ENCODE peak calls at places on chromosomes 3 and 15, in eight cellular contexts. One of them, this sample, is unnamed.

GRCh38 chr3:55487376-55488241 is 503 bp upstream of the WNT5A start:
- DNase-seq in bronchial epithelial cell: no peak
- DNase-seq in endodermal cell: peak
- DNase-seq in CD8-positive, alpha-beta T cell: no peak
- DNase-seq in neuronal stem cell: peak
- DNase-seq in transverse colon: peak
- DNase-seq in brain microvascular endothelial cell: peak
- DNase-seq in epithelial cell of esophagus: peak
- DNase-seq in this sample: no peak

GRCh38 chr3:16168211-16168610 is 6.3 kb upstream of the GALNT15 start:
- DNase-seq in transverse colon: no peak
- DNase-seq in endodermal cell: peak
- DNase-seq in epithelial cell of esophagus: no peak
- DNase-seq in neuronal stem cell: no peak
- DNase-seq in bronchial epithelial cell: no peak
- DNase-seq in CD8-positive, alpha-beta T cell: no peak
- DNase-seq in brain microvascular endothelial cell: no peak
- DNase-seq in this sample: no peak

GRCh38 chr3:32423956-32424558 is 32.4 kb downstream of the CMTM7 start:
- DNase-seq in endodermal cell: no peak
- DNase-seq in neuronal stem cell: no peak
- DNase-seq in bronchial epithelial cell: no peak
- DNase-seq in transverse colon: no peak
- DNase-seq in epithelial cell of esophagus: no peak
- DNase-seq in CD8-positive, alpha-beta T cell: peak
- DNase-seq in brain microvascular endothelial cell: no peak
- DNase-seq in this sample: no peak

GRCh38 chr3:54888162-54888561 is 39.7 kb downstream of the LRTM1 start:
- DNase-seq in transverse colon: no peak
- DNase-seq in endodermal cell: no peak
- DNase-seq in bronchial epithelial cell: no peak
- DNase-seq in neuronal stem cell: no peak
- DNase-seq in CD8-positive, alpha-beta T cell: no peak
- DNase-seq in brain microvascular endothelial cell: no peak
- DNase-seq in epithelial cell of esophagus: no peak
- DNase-seq in this sample: no peak

GRCh38 chr15:92902723-92903587 is 2.8 kb downstream of the CHD2 start:
- DNase-seq in bronchial epithelial cell: peak
- DNase-seq in epithelial cell of esophagus: no peak
- DNase-seq in neuronal stem cell: no peak
- DNase-seq in endodermal cell: no peak
- DNase-seq in transverse colon: no peak
- DNase-seq in brain microvascular endothelial cell: no peak
- DNase-seq in CD8-positive, alpha-beta T cell: no peak
- DNase-seq in this sample: no peak

GRCh38 chr3:96991812-96992211 is 177.4 kb downstream of the EPHA6 start:
- DNase-seq in transverse colon: no peak
- DNase-seq in neuronal stem cell: no peak
- DNase-seq in epithelial cell of esophagus: no peak
- DNase-seq in brain microvascular endothelial cell: no peak
- DNase-seq in bronchial epithelial cell: no peak
- DNase-seq in endodermal cell: no peak
- DNase-seq in CD8-positive, alpha-beta T cell: no peak
- DNase-seq in this sample: no peak

GRCh38 chr3:174232658-174233429 is 626.3 kb upstream of the NAALADL2 start:
- DNase-seq in brain microvascular endothelial cell: no peak
- DNase-seq in epithelial cell of esophagus: no peak
- DNase-seq in transverse colon: no peak
- DNase-seq in endodermal cell: peak
- DNase-seq in bronchial epithelial cell: no peak
- DNase-seq in neuronal stem cell: no peak
- DNase-seq in CD8-positive, alpha-beta T cell: no peak
- DNase-seq in this sample: no peak

GRCh38 chr3:194137314-194138097 is 1.6 kb downstream of the HES1 start:
- DNase-seq in brain microvascular endothelial cell: peak
- DNase-seq in neuronal stem cell: peak
- DNase-seq in epithelial cell of esophagus: peak
- DNase-seq in endodermal cell: peak
- DNase-seq in transverse colon: peak
- DNase-seq in CD8-positive, alpha-beta T cell: peak
- DNase-seq in bronchial epithelial cell: peak
- DNase-seq in this sample: no peak

GRCh38 chr3:156892701-156893100 is 66.5 kb downstream of the LEKR1 start:
- DNase-seq in epithelial cell of esophagus: peak
- DNase-seq in neuronal stem cell: no peak
- DNase-seq in brain microvascular endothelial cell: no peak
- DNase-seq in transverse colon: no peak
- DNase-seq in CD8-positive, alpha-beta T cell: no peak
- DNase-seq in endodermal cell: no peak
- DNase-seq in bronchial epithelial cell: peak
- DNase-seq in this sample: no peak

GRCh38 chr3:105013657-105014056 is 353.1 kb upstream of the ALCAM start:
- DNase-seq in bronchial epithelial cell: peak
- DNase-seq in transverse colon: no peak
- DNase-seq in neuronal stem cell: no peak
- DNase-seq in CD8-positive, alpha-beta T cell: no peak
- DNase-seq in epithelial cell of esophagus: no peak
- DNase-seq in endodermal cell: no peak
- DNase-seq in brain microvascular endothelial cell: no peak
- DNase-seq in this sample: no peak

GRCh38 chr3:160140756-160141155 is 84.5 kb upstream of the C3orf80 start:
- DNase-seq in CD8-positive, alpha-beta T cell: no peak
- DNase-seq in brain microvascular endothelial cell: no peak
- DNase-seq in endodermal cell: no peak
- DNase-seq in epithelial cell of esophagus: peak
- DNase-seq in transverse colon: no peak
- DNase-seq in bronchial epithelial cell: no peak
- DNase-seq in neuronal stem cell: no peak
- DNase-seq in this sample: no peak

GRCh38 chr3:48661501-48662139 is 1.1 kb downstream of the CELSR3 start:
- DNase-seq in endodermal cell: peak
- DNase-seq in epithelial cell of esophagus: peak
- DNase-seq in bronchial epithelial cell: no peak
- DNase-seq in CD8-positive, alpha-beta T cell: peak
- DNase-seq in neuronal stem cell: peak
- DNase-seq in brain microvascular endothelial cell: peak
- DNase-seq in transverse colon: peak
- DNase-seq in this sample: peak

GRCh38 chr15:40343512-40343911 is 2.8 kb upstream of the CCDC9B start:
- DNase-seq in CD8-positive, alpha-beta T cell: no peak
- DNase-seq in endodermal cell: no peak
- DNase-seq in bronchial epithelial cell: peak
- DNase-seq in brain microvascular endothelial cell: peak
- DNase-seq in epithelial cell of esophagus: peak
- DNase-seq in transverse colon: no peak
- DNase-seq in neuronal stem cell: no peak
- DNase-seq in this sample: no peak

GRCh38 chr15:64780600-64781156 is 5.3 kb upstream of the RBPMS2 start:
- DNase-seq in CD8-positive, alpha-beta T cell: no peak
- DNase-seq in bronchial epithelial cell: no peak
- DNase-seq in endodermal cell: peak
- DNase-seq in neuronal stem cell: no peak
- DNase-seq in brain microvascular endothelial cell: no peak
- DNase-seq in transverse colon: no peak
- DNase-seq in epithelial cell of esophagus: no peak
- DNase-seq in this sample: no peak

GRCh38 chr3:148953094-148953493 is 38.2 kb upstream of the GYG1 start:
- DNase-seq in brain microvascular endothelial cell: no peak
- DNase-seq in epithelial cell of esophagus: no peak
- DNase-seq in neuronal stem cell: no peak
- DNase-seq in bronchial epithelial cell: no peak
- DNase-seq in endodermal cell: no peak
- DNase-seq in CD8-positive, alpha-beta T cell: no peak
- DNase-seq in transverse colon: no peak
- DNase-seq in this sample: no peak

GRCh38 chr3:24149032-24149431 is 203.9 kb downstream of the NR1D2 start:
- DNase-seq in epithelial cell of esophagus: peak
- DNase-seq in neuronal stem cell: no peak
- DNase-seq in endodermal cell: peak
- DNase-seq in CD8-positive, alpha-beta T cell: no peak
- DNase-seq in transverse colon: no peak
- DNase-seq in bronchial epithelial cell: no peak
- DNase-seq in brain microvascular endothelial cell: no peak
- DNase-seq in this sample: no peak

DNA sequence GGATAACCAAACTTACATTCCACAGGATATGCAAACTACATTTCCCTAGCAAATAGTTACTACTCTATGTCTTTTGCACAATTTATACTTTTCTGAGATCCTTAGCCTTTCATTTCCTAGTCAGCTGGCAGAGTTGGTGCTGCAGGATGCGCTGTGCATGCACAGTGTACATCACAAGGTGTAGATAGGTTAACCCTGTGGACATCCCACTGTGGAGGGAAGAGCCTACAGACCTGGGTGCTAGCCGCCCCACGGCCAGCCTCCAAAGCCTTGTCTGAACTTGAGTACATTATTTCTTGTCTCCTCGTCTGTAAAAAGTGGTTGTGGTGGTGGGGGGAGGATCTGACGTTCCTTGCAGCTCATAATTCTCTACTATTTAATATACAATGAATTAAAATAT is 3.5 kb downstream of the TNFSF10 start:
- DNase-seq in brain microvascular endothelial cell: no peak
- DNase-seq in endodermal cell: no peak
- DNase-seq in CD8-positive, alpha-beta T cell: no peak
- DNase-seq in bronchial epithelial cell: no peak
- DNase-seq in neuronal stem cell: no peak
- DNase-seq in epithelial cell of esophagus: peak
- DNase-seq in transverse colon: no peak
- DNase-seq in this sample: no peak
- H3K4me3 ChIP-seq in brain microvascular endothelial cell: no peak
- H3K4me3 ChIP-seq in endodermal cell: no peak
- H3K4me3 ChIP-seq in CD8-positive, alpha-beta T cell: no peak
- H3K4me3 ChIP-seq in bronchial epithelial cell: peak
- H3K4me3 ChIP-seq in neuronal stem cell: no peak
- H3K4me3 ChIP-seq in epithelial cell of esophagus: peak
- H3K4me3 ChIP-seq in transverse colon: no peak
- H3K4me3 ChIP-seq in this sample: no peak

DNA sequence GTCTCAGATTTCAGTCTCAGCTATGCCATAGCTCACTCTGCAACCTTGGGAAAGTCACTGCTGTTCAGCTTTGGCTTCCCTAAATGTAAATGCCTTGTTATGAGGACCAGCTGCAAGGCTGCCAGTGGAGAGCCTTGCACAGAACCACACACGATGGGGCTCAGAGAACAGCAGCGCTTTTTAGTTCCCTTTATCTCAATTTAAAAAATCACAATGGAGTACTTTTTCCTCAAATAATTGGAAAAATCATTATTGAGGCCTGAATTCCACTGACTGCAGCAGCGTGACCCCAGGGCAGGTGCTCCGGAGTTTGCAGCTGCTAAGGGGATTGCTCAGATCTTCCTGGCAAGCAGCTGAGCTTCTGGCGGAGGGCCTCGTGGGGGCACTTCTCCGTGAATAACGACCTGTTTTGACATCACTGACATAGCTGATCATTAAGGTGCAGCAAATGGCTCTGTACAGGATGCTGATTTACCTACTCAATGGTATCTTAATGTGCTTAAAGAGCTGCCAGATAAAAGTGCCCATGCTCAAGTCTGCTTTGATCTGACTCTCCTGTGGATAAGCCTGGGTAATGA is 245.6 kb upstream of the TRIM42 start:
- DNase-seq in brain microvascular endothelial cell: no peak
- DNase-seq in endodermal cell: no peak
- DNase-seq in bronchial epithelial cell: no peak
- DNase-seq in neuronal stem cell: no peak
- DNase-seq in epithelial cell of esophagus: no peak
- DNase-seq in transverse colon: no peak
- DNase-seq in CD8-positive, alpha-beta T cell: no peak
- DNase-seq in this sample: no peak
- H3K4me3 ChIP-seq in brain microvascular endothelial cell: no peak
- H3K4me3 ChIP-seq in endodermal cell: no peak
- H3K4me3 ChIP-seq in bronchial epithelial cell: no peak
- H3K4me3 ChIP-seq in neuronal stem cell: no peak
- H3K4me3 ChIP-seq in epithelial cell of esophagus: no peak
- H3K4me3 ChIP-seq in transverse colon: no peak
- H3K4me3 ChIP-seq in CD8-positive, alpha-beta T cell: no peak
- H3K4me3 ChIP-seq in this sample: no peak

DNA sequence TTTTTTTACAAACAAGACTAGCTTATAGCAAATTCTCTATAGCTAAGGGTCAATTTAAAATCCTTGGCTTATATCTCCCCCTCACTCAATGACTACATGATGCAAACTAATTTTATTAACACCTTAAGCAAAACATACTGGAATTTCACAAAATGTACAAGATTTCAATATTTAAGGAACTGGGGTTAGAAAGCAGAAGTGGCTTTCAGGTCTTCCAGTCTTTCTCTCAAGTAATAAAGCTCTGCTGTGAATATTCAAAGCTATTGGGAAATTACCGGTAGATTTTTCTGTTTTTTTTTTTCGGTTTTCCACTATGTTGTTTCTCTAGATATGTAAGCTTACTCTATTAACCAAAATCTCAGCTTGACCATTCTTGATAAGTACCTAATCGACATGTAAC is 3.9 kb downstream of the EPM2AIP1 start:
- DNase-seq in brain microvascular endothelial cell: no peak
- DNase-seq in epithelial cell of esophagus: no peak
- DNase-seq in CD8-positive, alpha-beta T cell: no peak
- DNase-seq in bronchial epithelial cell: no peak
- DNase-seq in transverse colon: no peak
- DNase-seq in endodermal cell: no peak
- DNase-seq in neuronal stem cell: no peak
- DNase-seq in this sample: no peak
- H3K4me3 ChIP-seq in brain microvascular endothelial cell: no peak
- H3K4me3 ChIP-seq in epithelial cell of esophagus: no peak
- H3K4me3 ChIP-seq in CD8-positive, alpha-beta T cell: no peak
- H3K4me3 ChIP-seq in bronchial epithelial cell: no peak
- H3K4me3 ChIP-seq in transverse colon: no peak
- H3K4me3 ChIP-seq in endodermal cell: peak
- H3K4me3 ChIP-seq in neuronal stem cell: no peak
- H3K4me3 ChIP-seq in this sample: no peak

DNA sequence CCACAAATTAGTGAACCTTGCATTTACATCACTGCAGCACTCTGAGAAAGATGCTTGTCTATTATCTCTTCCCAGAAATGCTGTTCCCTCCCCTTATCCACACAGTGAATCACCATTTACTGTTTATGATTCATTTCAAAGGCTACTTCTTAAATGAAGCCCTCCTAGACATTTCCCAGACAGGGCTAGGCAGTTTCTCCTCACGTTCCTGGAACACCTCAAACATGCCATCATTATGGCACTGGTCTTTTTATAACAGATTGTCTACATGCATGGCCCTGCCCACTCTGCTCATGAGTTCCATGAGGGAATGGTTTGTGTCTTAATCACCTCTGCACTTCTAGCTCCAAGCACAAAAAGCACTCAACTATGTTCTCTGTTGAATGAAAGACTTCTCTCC is 32.2 kb upstream of the TM2D3 start:
- DNase-seq in endodermal cell: no peak
- DNase-seq in CD8-positive, alpha-beta T cell: no peak
- DNase-seq in transverse colon: no peak
- DNase-seq in epithelial cell of esophagus: peak
- DNase-seq in bronchial epithelial cell: peak
- DNase-seq in neuronal stem cell: no peak
- DNase-seq in brain microvascular endothelial cell: peak
- DNase-seq in this sample: no peak
- H3K4me3 ChIP-seq in endodermal cell: no peak
- H3K4me3 ChIP-seq in CD8-positive, alpha-beta T cell: no peak
- H3K4me3 ChIP-seq in transverse colon: no peak
- H3K4me3 ChIP-seq in epithelial cell of esophagus: no peak
- H3K4me3 ChIP-seq in bronchial epithelial cell: no peak
- H3K4me3 ChIP-seq in neuronal stem cell: no peak
- H3K4me3 ChIP-seq in brain microvascular endothelial cell: no peak
- H3K4me3 ChIP-seq in this sample: no peak